ENCODE peak calls at places on chromosome 17, in five cellular contexts. One of them, this sample, is unnamed.

GRCh38 chr17:34579979-34580684 is 750 bp downstream of the TMEM132E start:
- DNase-seq in GM12891: peak; percentile 37
- DNase-seq in frontal cortex: peak; percentile 75
- DNase-seq in stimulated activated naive CD8-positive, alpha-beta T cell treated with anti-CD3 and anti-CD28 coated beads, Interleukin-15, Interleukin-2, amounts not matched to agents 100 U/mL and 50 U/mL, for 24 hours: peak; percentile 17
- DNase-seq in T-helper 1 cell: no peak
- DNase-seq in this sample: peak; percentile 48

GRCh38 chr17:83199500-83200201 is 120.2 kb downstream of the METRNL start:
- DNase-seq in GM12891: no peak
- DNase-seq in frontal cortex: no peak
- DNase-seq in stimulated activated naive CD8-positive, alpha-beta T cell treated with anti-CD3 and anti-CD28 coated beads, Interleukin-15, Interleukin-2, amounts not matched to agents 100 U/mL and 50 U/mL, for 24 hours: peak; percentile 88
- DNase-seq in T-helper 1 cell: no peak
- DNase-seq in this sample: no peak

GRCh38 chr17:34401165-34401564 is 38.1 kb upstream of the CCL1 start:
- DNase-seq in GM12891: no peak
- DNase-seq in frontal cortex: no peak
- DNase-seq in stimulated activated naive CD8-positive, alpha-beta T cell treated with anti-CD3 and anti-CD28 coated beads, Interleukin-15, Interleukin-2, amounts not matched to agents 100 U/mL and 50 U/mL, for 24 hours: no peak
- DNase-seq in T-helper 1 cell: no peak
- DNase-seq in this sample: no peak

GRCh38 chr17:80677214-80677756 is 132.6 kb downstream of the RPTOR start:
- DNase-seq in GM12891: no peak
- DNase-seq in frontal cortex: no peak
- DNase-seq in stimulated activated naive CD8-positive, alpha-beta T cell treated with anti-CD3 and anti-CD28 coated beads, Interleukin-15, Interleukin-2, amounts not matched to agents 100 U/mL and 50 U/mL, for 24 hours: no peak
- DNase-seq in T-helper 1 cell: no peak
- DNase-seq in this sample: no peak

GRCh38 chr17:41264599-41264998 is 579 bp upstream of the KRTAP9-6 start:
- DNase-seq in GM12891: no peak
- DNase-seq in frontal cortex: no peak
- DNase-seq in stimulated activated naive CD8-positive, alpha-beta T cell treated with anti-CD3 and anti-CD28 coated beads, Interleukin-15, Interleukin-2, amounts not matched to agents 100 U/mL and 50 U/mL, for 24 hours: no peak
- DNase-seq in T-helper 1 cell: no peak
- DNase-seq in this sample: no peak

GRCh38 chr17:2053380-2054261 is 1.3 kb upstream of the HIC1 start:
- DNase-seq in GM12891: no peak
- DNase-seq in frontal cortex: peak; percentile 75
- DNase-seq in stimulated activated naive CD8-positive, alpha-beta T cell treated with anti-CD3 and anti-CD28 coated beads, Interleukin-15, Interleukin-2, amounts not matched to agents 100 U/mL and 50 U/mL, for 24 hours: peak; percentile 88
- DNase-seq in T-helper 1 cell: peak; percentile 82
- DNase-seq in this sample: peak; percentile 66

GRCh38 chr17:17246879-17247278 is 9.9 kb upstream of the FLCN start:
- DNase-seq in GM12891: no peak
- DNase-seq in frontal cortex: no peak
- DNase-seq in stimulated activated naive CD8-positive, alpha-beta T cell treated with anti-CD3 and anti-CD28 coated beads, Interleukin-15, Interleukin-2, amounts not matched to agents 100 U/mL and 50 U/mL, for 24 hours: no peak
- DNase-seq in T-helper 1 cell: no peak
- DNase-seq in this sample: no peak

GRCh38 chr17:77282524-77283515 is 142.1 kb downstream of the SEC14L1 start:
- DNase-seq in GM12891: no peak
- DNase-seq in frontal cortex: no peak
- DNase-seq in stimulated activated naive CD8-positive, alpha-beta T cell treated with anti-CD3 and anti-CD28 coated beads, Interleukin-15, Interleukin-2, amounts not matched to agents 100 U/mL and 50 U/mL, for 24 hours: no peak
- DNase-seq in T-helper 1 cell: no peak
- DNase-seq in this sample: no peak

GRCh38 chr17:62049299-62049698 is 15.8 kb downstream of the MED13 start:
- DNase-seq in GM12891: no peak
- DNase-seq in frontal cortex: no peak
- DNase-seq in stimulated activated naive CD8-positive, alpha-beta T cell treated with anti-CD3 and anti-CD28 coated beads, Interleukin-15, Interleukin-2, amounts not matched to agents 100 U/mL and 50 U/mL, for 24 hours: no peak
- DNase-seq in T-helper 1 cell: no peak
- DNase-seq in this sample: no peak

GRCh38 chr17:28563475-28563874 is 7.8 kb downstream of the PIGS start:
- DNase-seq in GM12891: no peak
- DNase-seq in frontal cortex: no peak
- DNase-seq in stimulated activated naive CD8-positive, alpha-beta T cell treated with anti-CD3 and anti-CD28 coated beads, Interleukin-15, Interleukin-2, amounts not matched to agents 100 U/mL and 50 U/mL, for 24 hours: no peak
- DNase-seq in T-helper 1 cell: no peak
- DNase-seq in this sample: no peak

GRCh38 chr17:71941920-71942319 is 178.9 kb upstream of the SOX9 start:
- DNase-seq in GM12891: no peak
- DNase-seq in frontal cortex: no peak
- DNase-seq in stimulated activated naive CD8-positive, alpha-beta T cell treated with anti-CD3 and anti-CD28 coated beads, Interleukin-15, Interleukin-2, amounts not matched to agents 100 U/mL and 50 U/mL, for 24 hours: no peak
- DNase-seq in T-helper 1 cell: no peak
- DNase-seq in this sample: no peak

GRCh38 chr17:83115832-83116231 is 36.4 kb downstream of the METRNL start:
- DNase-seq in GM12891: no peak
- DNase-seq in frontal cortex: no peak
- DNase-seq in stimulated activated naive CD8-positive, alpha-beta T cell treated with anti-CD3 and anti-CD28 coated beads, Interleukin-15, Interleukin-2, amounts not matched to agents 100 U/mL and 50 U/mL, for 24 hours: no peak
- DNase-seq in T-helper 1 cell: no peak
- DNase-seq in this sample: no peak

This sample was measured in C1 segment of cervical spinal cord.